ENCODE peak calls at places on chromosomes 6 and 20, in four cellular contexts. B is psoas muscle, C is right lobe of liver, G is left ventricle myocardium inferior. V is an unnamed sample. For H3K4me1, the result is how much of the 10 kb centered on the place peaks cover.

GRCh38 chr6:99467509-99468106 is 42.5 kb upstream of the PNISR start:
- DNase-seq in B (no peak), C (no peak), G (no peak), V (peak)

GRCh38 chr6:56714982-56715456 is 72.3 kb upstream of the DST start:
- DNase-seq in G (no peak), C (no peak), B (no peak), V (peak)

GRCh38 chr6:149696904-149697303 is 21.0 kb downstream of the LATS1 start:
- DNase-seq in C (no peak), G (no peak), B (no peak), V (peak)

GRCh38 chr6:146788115-146788514 is 189.3 kb downstream of the ADGB start:
- DNase-seq in B (no peak), C (no peak), G (no peak), V (no peak)

GRCh38 chr6:69422474-69422873 is 374.3 kb downstream of the LMBRD1 start:
- DNase-seq in C (no peak), G (no peak), B (no peak), V (no peak)

GRCh38 chr6:164455835-164456234 is 853.6 kb downstream of the C6orf118 start:
- DNase-seq in B (no peak), G (no peak), C (no peak), V (no peak)

GRCh38 chr6:84027340-84028183 is 6.0 kb upstream of the MRAP2 start:
- DNase-seq in C (no peak), G (no peak), B (no peak), V (peak)

GRCh38 chr20:13825465-13825864 is 40.6 kb downstream of the NDUFAF5 start:
- DNase-seq in G (no peak), C (no peak), B (no peak), V (no peak)

GRCh38 chr6:100176321-100176950 is 182.4 kb upstream of the MCHR2 start:
- DNase-seq in B (no peak), C (no peak), G (no peak), V (peak)

GRCh38 chr6:153170511-153170910 is 39.4 kb upstream of the RGS17 start:
- DNase-seq in B (no peak), G (no peak), C (no peak), V (peak)

GRCh38 chr6:32941412-32941784 is 570 bp upstream of the HLA-DMB start:
- DNase-seq in C (no peak), B (no peak), G (no peak), V (no peak)

GRCh38 chr20:57390604-57391438 is at the start of gene RBM38:
- DNase-seq in C (peak), B (peak), G (peak), V (no peak)

GRCh38 chr20:41359541-41360011 is 7.0 kb downstream of the EMILIN3 start:
- DNase-seq in C (no peak), B (peak), G (peak), V (no peak)

GRCh38 chr20:45822863-45823262 is 4.2 kb downstream of the TNNC2 start:
- DNase-seq in B (no peak), G (no peak), C (no peak), V (no peak)

GRCh38 chr6:2755456-2755855 is 4.7 kb upstream of the MYLK4 start:
- DNase-seq in C (no peak), B (no peak), G (no peak), V (no peak)

GRCh38 chr6:836276-836853 is 143.4 kb upstream of the EXOC2 start:
- DNase-seq in C (peak), G (no peak), B (no peak), V (no peak)

GRCh38 chr6:42260424-42260888 is 42.8 kb upstream of the MRPS10 start:
- DNase-seq in G (no peak), B (peak), C (no peak), V (no peak)

GRCh38 chr6:35376282-35376681 is 33.9 kb downstream of the PPARD start:
- DNase-seq in B (no peak), G (no peak), C (no peak), V (no peak)

GRCh38 chr6:163415620-163416379 is 1.3 kb downstream of the QKI start:
- DNase-seq in C (peak), B (peak), G (peak), V (peak)

GRCh38 chr6:14502551-14502950 is 385.0 kb downstream of the CD83 start:
- DNase-seq in B (no peak), G (no peak), C (no peak), V (peak)

GRCh38 chr6:104633125-104633524 is 226.6 kb downstream of the HACE1 start:
- DNase-seq in C (no peak), G (no peak), B (no peak), V (peak)

GRCh38 chr20:2729791-2730190 is 37.2 kb downstream of the EBF4 start:
- DNase-seq in G (no peak), B (no peak), C (no peak), V (peak)

GRCh38 chr6:148457137-148457842 is 114.7 kb downstream of the SASH1 start:
- DNase-seq in C (no peak), G (no peak), B (no peak), V (peak)

GRCh38 chr6:20211941-20212391 is 303 bp downstream of the MBOAT1 start:
- DNase-seq in B (no peak), G (no peak), C (peak), V (peak)

GRCh38 chr6:165704001-165704748 is 41.1 kb upstream of the PDE10A start:
- DNase-seq in G (no peak), C (no peak), B (no peak), V (peak)

GRCh38 chr6:157715766-157716171 is 107.3 kb upstream of the SNX9 start:
- DNase-seq in B (peak), C (peak), G (peak), V (peak)

GRCh38 chr6:659716-660581 is 3.0 kb upstream of the HUS1B start:
- DNase-seq in B (no peak), C (no peak), G (no peak), V (no peak)

GRCh38 chr6:14207493-14207892 is 89.9 kb downstream of the CD83 start:
- DNase-seq in C (no peak), B (no peak), G (no peak), V (no peak)

GRCh38 chr6:53437557-53438202 is 88.9 kb upstream of the ELOVL5 start:
- DNase-seq in C (no peak), B (no peak), G (no peak), V (peak)

GRCh38 chr6:12119085-12119588 is 107.0 kb downstream of the HIVEP1 start:
- DNase-seq in G (no peak), C (no peak), B (no peak), V (no peak)

GRCh38 chr6:1906625-1907024 is 296.9 kb downstream of the FOXC1 start:
- DNase-seq in C (no peak), B (no peak), G (no peak), V (no peak)

GRCh38 chr6:85453490-85453889 is 3.6 kb downstream of the NT5E start:
- DNase-seq in C (no peak), G (no peak), B (no peak), V (no peak)
- H3K4me1 ChIP-seq in C (under half), G (under half), B (under half), V (under half)

DNA sequence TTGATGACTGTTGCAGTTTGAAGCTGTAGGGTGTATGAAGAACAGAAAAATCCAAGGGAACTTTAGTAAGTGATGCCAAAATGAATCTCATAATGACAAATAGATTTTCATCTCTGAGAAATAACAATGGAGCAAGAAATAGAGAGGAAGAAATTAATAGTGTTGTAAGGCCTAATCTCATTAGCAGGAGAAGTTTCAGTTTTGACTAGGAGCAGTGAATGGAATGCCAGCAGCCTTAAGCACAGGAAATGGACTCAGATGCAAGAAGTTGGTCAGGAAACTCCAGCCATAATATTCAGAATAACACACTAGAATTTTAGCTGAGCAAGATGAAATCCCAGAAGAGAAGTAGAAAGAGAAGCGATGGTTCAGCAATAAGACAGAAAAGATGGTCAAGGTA is 23.9 kb downstream of the ATXN1 start:
- DNase-seq in G (no peak), B (no peak), C (no peak), V (peak)
- H3K4me1 ChIP-seq in G (half or more), B (half or more), C (under half), V (half or more)

DNA sequence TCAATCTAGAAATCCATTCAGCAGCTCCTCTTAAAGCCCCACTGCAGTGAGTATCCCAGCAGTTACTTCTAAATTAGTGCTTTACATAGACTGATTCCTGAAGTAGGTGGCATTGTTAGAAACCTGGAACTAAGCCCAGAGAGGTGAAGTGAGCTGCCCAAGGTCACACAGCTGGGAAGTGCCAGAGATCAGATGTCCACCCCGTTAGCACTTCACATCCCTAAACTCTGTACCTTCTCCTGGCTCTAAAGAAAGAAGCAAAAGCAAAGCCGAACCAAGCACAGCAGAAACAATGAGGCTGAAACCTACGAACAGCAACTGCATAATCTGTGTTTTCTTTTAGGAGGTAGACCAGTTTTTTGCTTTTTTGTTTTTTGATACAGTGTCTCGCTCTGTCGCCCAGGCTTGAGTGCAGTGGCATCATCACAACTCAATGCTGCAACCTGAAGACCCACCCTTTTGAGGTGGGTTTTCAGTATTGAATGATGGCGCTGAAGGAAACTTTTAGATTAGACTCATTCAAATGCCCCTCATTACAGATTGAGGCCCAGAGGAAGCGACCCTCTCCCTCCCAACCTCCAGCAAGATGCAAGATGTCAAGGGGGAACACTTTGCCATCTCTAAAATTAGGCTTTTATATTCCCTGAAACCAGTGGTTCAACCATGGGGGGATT is 3.2 kb upstream of the ZMYND8 start:
- DNase-seq in B (no peak), C (peak), G (no peak), V (no peak)
- H3K4me1 ChIP-seq in B (half or more), C (half or more), G (half or more), V (half or more)

GRCh38 chr6:31734247-31734702 is 2.1 kb downstream of the CLIC1 start:
- DNase-seq in B (no peak), G (no peak), C (no peak), V (no peak)
- H3K4me1 ChIP-seq in B (under half), G (half or more), C (under half), V (under half)

DNA sequence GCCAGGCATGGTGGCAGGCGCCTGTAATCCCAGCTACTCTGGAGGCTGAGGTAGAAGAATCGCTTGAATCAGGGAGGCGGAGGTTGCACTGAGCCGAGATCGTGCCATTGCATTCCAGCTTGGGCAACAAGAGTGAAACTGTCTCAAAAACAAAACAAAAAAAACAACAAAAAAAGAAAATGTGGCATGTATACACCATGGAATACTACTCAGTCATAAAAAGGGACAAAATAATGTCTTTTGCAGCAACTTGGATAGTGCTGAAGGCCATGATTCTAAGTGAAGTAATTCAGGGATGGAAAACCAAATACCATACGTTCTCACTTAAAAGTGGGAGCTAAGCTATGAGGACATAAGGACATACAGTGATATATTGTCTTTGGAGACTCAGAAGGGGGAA is 96.3 kb downstream of the MYB start:
- DNase-seq in C (no peak), B (no peak), G (no peak), V (no peak)
- H3K4me1 ChIP-seq in C (under half), B (under half), G (under half), V (under half)

GRCh38 chr6:138500867-138501446 is 1.7 kb upstream of the NHSL1 start:
- DNase-seq in C (no peak), G (no peak), B (no peak), V (peak)
- H3K4me1 ChIP-seq in C (half or more), G (half or more), B (under half), V (under half)

GRCh38 chr20:63701051-63701328 is 4.5 kb downstream of the TNFRSF6B start:
- DNase-seq in B (no peak), G (no peak), C (no peak), V (no peak)
- H3K4me1 ChIP-seq in B (under half), G (half or more), C (under half), V (under half)

DNA sequence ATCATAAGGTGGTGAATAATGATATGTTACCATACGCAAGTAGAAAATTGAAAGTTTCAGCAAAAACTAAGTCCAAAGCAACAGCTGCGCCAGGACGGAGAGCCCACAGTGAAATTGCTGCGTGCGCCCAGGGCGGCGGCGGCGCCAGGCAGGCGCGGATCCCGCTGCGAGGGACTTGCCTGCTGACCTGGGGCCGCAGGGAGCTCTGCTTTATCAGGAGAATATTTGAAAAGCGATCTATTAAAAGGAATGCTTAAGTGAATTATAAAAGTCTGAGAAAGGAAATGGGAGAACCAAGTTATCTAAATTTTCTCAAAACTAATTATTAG is 85.4 kb downstream of the THBS2 start:
- DNase-seq in G (no peak), C (no peak), B (no peak), V (no peak)
- H3K4me1 ChIP-seq in G (under half), C (under half), B (under half), V (under half)

V was measured in astrocyte.